ENCODE peak calls at places on chromosomes 5 and 9, in four cellular contexts. One of them, this sample, is unnamed.

GRCh38 chr5:124801551-124801950 is 55.1 kb upstream of the ZNF608 start:
- DNase-seq in Peyer's patch: no peak
- DNase-seq in ovary: no peak
- DNase-seq in OCI-LY7: no peak
- DNase-seq in this sample: no peak

GRCh38 chr5:14063117-14063516 is 80.0 kb upstream of the TRIO start:
- DNase-seq in Peyer's patch: no peak
- DNase-seq in ovary: no peak
- DNase-seq in OCI-LY7: no peak
- DNase-seq in this sample: no peak

GRCh38 chr5:103255666-103256065 is 2.9 kb upstream of the MACIR start:
- DNase-seq in Peyer's patch: peak; percentile 60
- DNase-seq in ovary: no peak
- DNase-seq in OCI-LY7: no peak
- DNase-seq in this sample: no peak

GRCh38 chr5:117454716-117455212 is 880.1 kb upstream of the SEMA6A start:
- DNase-seq in Peyer's patch: peak; percentile 70
- DNase-seq in ovary: peak; percentile 29
- DNase-seq in OCI-LY7: peak; percentile 57
- DNase-seq in this sample: peak; percentile 67

GRCh38 chr5:168974081-168974480 is 326.9 kb downstream of the SLIT3 start:
- DNase-seq in Peyer's patch: no peak
- DNase-seq in ovary: no peak
- DNase-seq in OCI-LY7: no peak
- DNase-seq in this sample: no peak

GRCh38 chr9:81455826-81456225 is 233.5 kb downstream of the TLE1 start:
- DNase-seq in Peyer's patch: no peak
- DNase-seq in ovary: no peak
- DNase-seq in OCI-LY7: no peak
- DNase-seq in this sample: no peak

GRCh38 chr5:60435808-60436207 is 264.2 kb downstream of the DEPDC1B start:
- DNase-seq in Peyer's patch: no peak
- DNase-seq in ovary: no peak
- DNase-seq in OCI-LY7: no peak
- DNase-seq in this sample: no peak

GRCh38 chr5:6819521-6819920 is 106.3 kb downstream of the TENT4A start:
- DNase-seq in Peyer's patch: no peak
- DNase-seq in ovary: no peak
- DNase-seq in OCI-LY7: no peak
- DNase-seq in this sample: peak; percentile 65

GRCh38 chr5:4572713-4573112 is 567.4 kb upstream of the ADAMTS16 start:
- DNase-seq in Peyer's patch: no peak
- DNase-seq in ovary: no peak
- DNase-seq in OCI-LY7: no peak
- DNase-seq in this sample: no peak

GRCh38 chr9:31168161-31168560 is 1216.3 kb upstream of the ACO1 start:
- DNase-seq in Peyer's patch: no peak
- DNase-seq in ovary: no peak
- DNase-seq in OCI-LY7: no peak
- DNase-seq in this sample: no peak

GRCh38 chr5:82748688-82749091 is 328.5 kb downstream of the TMEM167A start:
- DNase-seq in Peyer's patch: no peak
- DNase-seq in ovary: no peak
- DNase-seq in OCI-LY7: no peak
- DNase-seq in this sample: no peak

GRCh38 chr5:149785341-149785740 is 55.2 kb downstream of the PPARGC1B start:
- DNase-seq in Peyer's patch: no peak
- DNase-seq in ovary: no peak
- DNase-seq in OCI-LY7: no peak
- DNase-seq in this sample: no peak

GRCh38 chr9:33785914-33786313 is 9.4 kb upstream of the PRSS3 start:
- DNase-seq in Peyer's patch: no peak
- DNase-seq in ovary: no peak
- DNase-seq in OCI-LY7: peak; percentile 38
- DNase-seq in this sample: peak; percentile 41

GRCh38 chr5:146872191-146872590 is 6.4 kb downstream of the PPP2R2B start:
- DNase-seq in Peyer's patch: no peak
- DNase-seq in ovary: no peak
- DNase-seq in OCI-LY7: no peak
- DNase-seq in this sample: no peak

GRCh38 chr5:112407240-112407639 is 11.8 kb downstream of the EPB41L4A start:
- DNase-seq in Peyer's patch: no peak
- DNase-seq in ovary: no peak
- DNase-seq in OCI-LY7: no peak
- DNase-seq in this sample: no peak

GRCh38 chr5:123371575-123372179 is 51.5 kb downstream of the CEP120 start:
- DNase-seq in Peyer's patch: peak; percentile 57
- DNase-seq in ovary: peak; percentile 51
- DNase-seq in OCI-LY7: peak; percentile 5
- DNase-seq in this sample: peak; percentile 72

GRCh38 chr9:133534346-133535284 is at the start of gene ADAMTSL2:
- DNase-seq in Peyer's patch: peak; percentile 59
- DNase-seq in ovary: peak; percentile 91
- DNase-seq in OCI-LY7: no peak
- DNase-seq in this sample: no peak

GRCh38 chr5:78633710-78634109 is 14.9 kb downstream of the LHFPL2 start:
- DNase-seq in Peyer's patch: no peak
- DNase-seq in ovary: no peak
- DNase-seq in OCI-LY7: no peak
- DNase-seq in this sample: no peak

GRCh38 chr5:116664988-116665387 is 90.4 kb upstream of the SEMA6A start:
- DNase-seq in Peyer's patch: no peak
- DNase-seq in ovary: no peak
- DNase-seq in OCI-LY7: no peak
- DNase-seq in this sample: no peak

GRCh38 chr5:137800700-137801411 is 46.7 kb upstream of the HNRNPA0 start:
- DNase-seq in Peyer's patch: no peak
- DNase-seq in ovary: no peak
- DNase-seq in OCI-LY7: no peak
- DNase-seq in this sample: peak; percentile 10

GRCh38 chr5:173765661-173766060 is 122.5 kb upstream of the CPEB4 start:
- DNase-seq in Peyer's patch: no peak
- DNase-seq in ovary: no peak
- DNase-seq in OCI-LY7: no peak
- DNase-seq in this sample: no peak

GRCh38 chr9:4734150-4734549 is 6.9 kb downstream of the AK3 start:
- DNase-seq in Peyer's patch: no peak
- DNase-seq in ovary: no peak
- DNase-seq in OCI-LY7: no peak
- DNase-seq in this sample: no peak

GRCh38 chr9:136133959-136134484 is 15.3 kb upstream of the TMEM250 start:
- DNase-seq in Peyer's patch: no peak
- DNase-seq in ovary: no peak
- DNase-seq in OCI-LY7: no peak
- DNase-seq in this sample: no peak

GRCh38 chr9:87029904-87030303 is 82.6 kb upstream of the GAS1 start:
- DNase-seq in Peyer's patch: no peak
- DNase-seq in ovary: no peak
- DNase-seq in OCI-LY7: no peak
- DNase-seq in this sample: no peak

GRCh38 chr9:70053864-70054263 is 10.2 kb downstream of the MAMDC2 start:
- DNase-seq in Peyer's patch: no peak
- DNase-seq in ovary: no peak
- DNase-seq in OCI-LY7: no peak
- DNase-seq in this sample: no peak

GRCh38 chr5:143128412-143129071 is 274.9 kb downstream of the NR3C1 start:
- DNase-seq in Peyer's patch: no peak
- DNase-seq in ovary: no peak
- DNase-seq in OCI-LY7: no peak
- DNase-seq in this sample: peak; percentile 61

GRCh38 chr5:89769975-89770374 is 639.6 kb downstream of the CETN3 start:
- DNase-seq in Peyer's patch: no peak
- DNase-seq in ovary: no peak
- DNase-seq in OCI-LY7: no peak
- DNase-seq in this sample: no peak

GRCh38 chr5:107566537-107566875 is 104.2 kb downstream of the EFNA5 start:
- DNase-seq in Peyer's patch: no peak
- DNase-seq in ovary: no peak
- DNase-seq in OCI-LY7: no peak
- DNase-seq in this sample: no peak

GRCh38 chr9:130498298-130498917 is 53.6 kb downstream of the ASS1 start:
- DNase-seq in Peyer's patch: peak; percentile 60
- DNase-seq in ovary: no peak
- DNase-seq in OCI-LY7: peak; percentile 18
- DNase-seq in this sample: peak; percentile 61

GRCh38 chr9:631596-631995 is 209.9 kb upstream of the DMRT1 start:
- DNase-seq in Peyer's patch: no peak
- DNase-seq in ovary: no peak
- DNase-seq in OCI-LY7: no peak
- DNase-seq in this sample: no peak

GRCh38 chr9:134055981-134056461 is 11.8 kb downstream of the BRD3 start:
- DNase-seq in Peyer's patch: peak; percentile 84
- DNase-seq in ovary: peak; percentile 72
- DNase-seq in OCI-LY7: no peak
- DNase-seq in this sample: no peak

GRCh38 chr5:175207321-175208040 is 236.5 kb downstream of the DRD1 start:
- DNase-seq in Peyer's patch: no peak
- DNase-seq in ovary: no peak
- DNase-seq in OCI-LY7: no peak
- DNase-seq in this sample: no peak

GRCh38 chr5:72459089-72459661 is 48.0 kb downstream of the ZNF366 start:
- DNase-seq in Peyer's patch: no peak
- DNase-seq in ovary: no peak
- DNase-seq in OCI-LY7: no peak
- DNase-seq in this sample: no peak

GRCh38 chr5:106940986-106941385 is 729.8 kb downstream of the EFNA5 start:
- DNase-seq in Peyer's patch: no peak
- DNase-seq in ovary: no peak
- DNase-seq in OCI-LY7: no peak
- DNase-seq in this sample: no peak

GRCh38 chr9:38144421-38144820 is 75.4 kb upstream of the SHB start:
- DNase-seq in Peyer's patch: no peak
- DNase-seq in ovary: no peak
- DNase-seq in OCI-LY7: no peak
- DNase-seq in this sample: no peak

GRCh38 chr9:137787786-137788505 is 89.6 kb upstream of the CACNA1B start:
- DNase-seq in Peyer's patch: no peak
- DNase-seq in ovary: no peak
- DNase-seq in OCI-LY7: no peak
- DNase-seq in this sample: no peak
- H3K36me3 ChIP-seq in Peyer's patch: no peaks in the 10 kb centered on the region
- H3K36me3 ChIP-seq in ovary: no peaks in the 10 kb centered on the region
- H3K36me3 ChIP-seq in OCI-LY7: peaks cover 100% of the 10 kb centered on the region
- H3K36me3 ChIP-seq in this sample: peaks cover 49% of the 10 kb centered on the region

DNA sequence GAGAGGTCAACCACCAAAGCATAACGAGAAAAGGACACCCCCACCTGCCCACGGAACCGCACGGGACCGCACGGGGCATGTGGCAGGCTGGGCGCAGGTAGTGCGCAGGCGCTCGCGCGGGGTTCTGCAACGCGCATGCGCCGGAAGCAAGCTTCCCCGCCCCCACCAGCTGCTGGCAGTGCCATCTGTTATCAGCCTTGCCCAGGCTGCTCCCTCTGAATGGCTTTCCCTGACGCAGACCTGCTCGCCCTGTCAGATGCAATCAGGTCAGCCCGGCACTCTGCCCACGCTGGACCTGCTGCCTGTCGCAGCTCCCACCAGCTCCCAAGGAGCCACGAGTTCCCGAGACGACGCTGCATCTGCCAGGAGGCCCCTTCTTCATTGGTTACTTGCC is 22.8 kb downstream of the PTCH1 start:
- DNase-seq in Peyer's patch: no peak
- DNase-seq in ovary: no peak
- DNase-seq in OCI-LY7: peak; percentile 86
- DNase-seq in this sample: peak; percentile 92
- H3K27ac ChIP-seq in Peyer's patch: peak overlapping the region; percentile 59
- H3K27ac ChIP-seq in ovary: no peak overlapping the region
- H3K27ac ChIP-seq in OCI-LY7: peak overlapping the region; percentile 95
- H3K27ac ChIP-seq in this sample: peak overlapping the region; percentile 92

GRCh38 chr9:125156551-125156950 is 13.2 kb upstream of the SCAI start:
- DNase-seq in Peyer's patch: no peak
- DNase-seq in ovary: no peak
- DNase-seq in OCI-LY7: no peak
- DNase-seq in this sample: no peak

GRCh38 chr9:125151730-125152129 is 8.4 kb upstream of the SCAI start:
- DNase-seq in Peyer's patch: no peak
- DNase-seq in ovary: no peak
- DNase-seq in OCI-LY7: no peak
- DNase-seq in this sample: no peak

GRCh38 chr9:125150349-125151245 is 7.3 kb upstream of the SCAI start:
- DNase-seq in Peyer's patch: no peak
- DNase-seq in ovary: no peak
- DNase-seq in OCI-LY7: no peak
- DNase-seq in this sample: no peak

DNA sequence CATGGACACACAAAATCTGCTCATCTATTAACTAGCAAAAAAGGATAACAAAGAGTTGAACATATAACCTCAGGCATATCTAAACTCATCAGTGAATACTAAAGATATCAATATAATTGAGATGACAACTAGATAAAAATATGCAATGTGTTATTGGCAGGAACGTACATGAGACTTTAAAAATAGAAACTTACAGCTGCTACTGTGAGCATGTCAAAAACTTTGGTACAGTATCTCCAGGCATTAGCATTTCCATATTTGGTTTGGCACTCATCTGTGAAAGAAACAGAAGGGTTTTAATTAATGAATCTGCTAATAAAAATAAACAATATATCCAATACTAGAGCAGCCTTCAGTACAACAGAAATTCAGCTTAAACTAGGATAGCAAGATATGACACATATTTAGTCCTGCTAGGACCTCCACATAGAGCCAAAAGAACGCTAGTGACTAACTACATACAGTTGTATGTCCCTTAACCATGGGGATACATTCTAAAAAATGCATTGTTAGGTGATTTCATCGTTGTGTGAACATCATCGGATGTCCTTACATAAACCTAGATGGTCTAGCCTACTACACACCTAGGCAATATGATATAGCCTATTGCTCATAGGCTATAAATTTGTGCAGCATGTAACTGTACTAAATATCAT is 10.5 kb upstream of the SCAI start:
- DNase-seq in Peyer's patch: no peak
- DNase-seq in ovary: no peak
- DNase-seq in OCI-LY7: no peak
- DNase-seq in this sample: no peak
- H3K36me3 ChIP-seq in Peyer's patch: no peaks in the 10 kb centered on the region
- H3K36me3 ChIP-seq in ovary: no peaks in the 10 kb centered on the region
- H3K36me3 ChIP-seq in OCI-LY7: peaks cover 78% of the 10 kb centered on the region
- H3K36me3 ChIP-seq in this sample: peaks cover 52% of the 10 kb centered on the region

GRCh38 chr9:111938427-111938800 is 41.8 kb downstream of the UGCG start:
- DNase-seq in Peyer's patch: no peak
- DNase-seq in ovary: no peak
- DNase-seq in OCI-LY7: no peak
- DNase-seq in this sample: no peak

GRCh38 chr9:111937781-111938426 is 41.3 kb downstream of the UGCG start:
- DNase-seq in Peyer's patch: no peak
- DNase-seq in ovary: no peak
- DNase-seq in OCI-LY7: no peak
- DNase-seq in this sample: no peak

GRCh38 chr9:111934747-111935146 is 38.1 kb downstream of the UGCG start:
- DNase-seq in Peyer's patch: no peak
- DNase-seq in ovary: no peak
- DNase-seq in OCI-LY7: no peak
- DNase-seq in this sample: no peak

GRCh38 chr9:111937301-111937700 is 40.7 kb downstream of the UGCG start:
- DNase-seq in Peyer's patch: no peak
- DNase-seq in ovary: no peak
- DNase-seq in OCI-LY7: no peak
- DNase-seq in this sample: no peak

GRCh38 chr9:111936391-111936790 is 39.8 kb downstream of the UGCG start:
- DNase-seq in Peyer's patch: no peak
- DNase-seq in ovary: no peak
- DNase-seq in OCI-LY7: no peak
- DNase-seq in this sample: no peak
- H3K27ac ChIP-seq in Peyer's patch: no peak overlapping the region
- H3K27ac ChIP-seq in ovary: no peak overlapping the region
- H3K27ac ChIP-seq in OCI-LY7: no peak overlapping the region
- H3K27ac ChIP-seq in this sample: no peak overlapping the region